ENCODE peak calls at places on chromosome 2, in six cellular contexts. T, S, R, E, Q and C are unnamed samples. For H3K4me1, the result is how much of the 10 kb centered on the place peaks cover.

GRCh38 chr2:215370116-215370965 is 58.5 kb downstream of the ATIC start:
- DNase-seq in T (no peak), S (no peak), R (no peak), E (no peak), Q (no peak), C (no peak)

GRCh38 chr2:176174382-176174834 is 14.1 kb upstream of the HOXD1 start:
- DNase-seq in T (no peak), S (no peak), R (no peak), E (no peak), Q (peak), C (no peak)

GRCh38 chr2:155733091-155733870 is 599.2 kb downstream of the NR4A2 start:
- DNase-seq in T (no peak), S (no peak), R (no peak), E (no peak), Q (no peak), C (no peak)

GRCh38 chr2:152376385-152376784 is 41.4 kb downstream of the FMNL2 start:
- DNase-seq in T (no peak), S (no peak), R (no peak), E (peak), Q (no peak), C (no peak)

GRCh38 chr2:64625352-64626145 is 28.2 kb downstream of the SERTAD2 start:
- DNase-seq in T (no peak), S (no peak), R (no peak), E (peak), Q (peak), C (peak)

GRCh38 chr2:67879586-67880290 is 183.1 kb downstream of the C1D start:
- DNase-seq in T (no peak), S (peak), R (peak), E (no peak), Q (no peak), C (no peak)

GRCh38 chr2:33589444-33589843 is 9.7 kb downstream of the FAM98A start:
- DNase-seq in T (no peak), S (peak), R (no peak), E (no peak), Q (no peak), C (no peak)

GRCh38 chr2:188285049-188285448 is 6.6 kb upstream of the GULP1 start:
- DNase-seq in T (no peak), S (no peak), R (no peak), E (no peak), Q (no peak), C (no peak)

GRCh38 chr2:479031-479430 is 191.1 kb upstream of the ALKAL2 start:
- DNase-seq in T (no peak), S (no peak), R (no peak), E (peak), Q (no peak), C (no peak)

GRCh38 chr2:101047774-101048173 is 45.7 kb downstream of the RPL31 start:
- DNase-seq in T (no peak), S (no peak), R (no peak), E (no peak), Q (no peak), C (no peak)

GRCh38 chr2:178401994-178402437 is 49.0 kb downstream of the PRKRA start:
- DNase-seq in T (no peak), S (no peak), R (no peak), E (no peak), Q (no peak), C (no peak)

GRCh38 chr2:20438334-20439192 is 8.3 kb upstream of the RHOB start:
- DNase-seq in T (no peak), S (peak), R (peak), E (no peak), Q (no peak), C (no peak)

GRCh38 chr2:151007365-151007764 is 254.3 kb downstream of the RBM43 start:
- DNase-seq in T (no peak), S (peak), R (no peak), E (peak), Q (no peak), C (no peak)

GRCh38 chr2:1731512-1731962 is 12.8 kb downstream of the PXDN start:
- DNase-seq in T (no peak), S (peak), R (peak), E (no peak), Q (no peak), C (no peak)

GRCh38 chr2:42819160-42819559 is 26.8 kb upstream of the HAAO start:
- DNase-seq in T (no peak), S (no peak), R (no peak), E (peak), Q (peak), C (no peak)

GRCh38 chr2:37287966-37288365 is 36.7 kb downstream of the PRKD3 start:
- DNase-seq in T (no peak), S (no peak), R (no peak), E (peak), Q (no peak), C (no peak)

GRCh38 chr2:160208662-160209229 is 8.7 kb upstream of the ITGB6 start:
- DNase-seq in T (no peak), S (no peak), R (no peak), E (peak), Q (no peak), C (no peak)
- H3K4me2 ChIP-seq in T (no peak), S (no peak), R (no peak), E (no peak), Q (no peak), C (no peak)

DNA sequence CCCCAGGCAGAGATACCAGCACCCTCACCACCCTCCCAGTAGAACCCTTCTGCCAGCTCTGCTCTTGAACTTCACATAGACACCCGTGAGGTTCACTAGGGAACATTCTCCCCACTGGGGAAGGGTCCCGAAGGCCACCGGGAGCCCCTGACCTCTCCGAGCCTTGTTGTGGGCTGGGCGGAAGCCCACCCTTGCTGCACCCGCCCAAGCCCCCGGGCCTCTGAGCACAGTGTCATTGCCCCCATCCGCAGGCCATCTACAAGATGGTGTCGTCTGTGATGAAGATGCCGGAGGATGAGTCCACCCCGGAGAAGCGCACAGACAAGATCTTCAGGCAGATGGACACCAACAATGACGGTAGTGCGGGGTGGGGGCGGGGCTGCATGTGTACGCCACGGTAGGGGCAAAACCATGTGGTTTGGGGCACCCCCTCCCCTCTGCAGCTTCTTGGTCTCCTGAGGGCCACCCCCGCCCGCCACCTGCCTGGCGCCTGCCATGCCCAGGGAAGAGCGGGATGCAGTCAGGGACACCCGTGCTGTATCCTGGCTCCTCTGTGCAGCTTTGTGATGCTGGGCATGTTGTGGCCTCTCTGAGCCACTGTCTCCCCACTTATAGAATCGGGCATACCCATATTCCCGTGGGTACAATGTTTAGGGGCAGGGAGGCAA is 25.3 kb downstream of the ODC1 start:
- DNase-seq in T (no peak), S (no peak), R (no peak), E (no peak), Q (no peak), C (no peak)
- H2BK15ac ChIP-seq in T (no peak), S (no peak), R (no peak), E (no peak), Q (no peak), C (no peak)

GRCh38 chr2:160353813-160354212 is 139.8 kb downstream of the RBMS1 start:
- DNase-seq in T (no peak), S (no peak), R (no peak), E (no peak), Q (no peak), C (no peak)
- H3K4me1 ChIP-seq in T (under half), S (under half), R (under half), E (under half), Q (under half), C (under half)

GRCh38 chr2:217932661-217933325 is 70.0 kb downstream of the TNS1 start:
- DNase-seq in T (no peak), S (no peak), R (no peak), E (no peak), Q (no peak), C (no peak)
- H3K4me2 ChIP-seq in T (no peak), S (no peak), R (no peak), E (no peak), Q (no peak), C (no peak)

GRCh38 chr2:199261936-199262335 is 195.8 kb downstream of the SATB2 start:
- DNase-seq in T (no peak), S (no peak), R (no peak), E (peak), Q (no peak), C (no peak)
- H2BK15ac ChIP-seq in T (no peak), S (no peak), R (no peak), E (no peak), Q (no peak), C (no peak)

GRCh38 chr2:105376010-105376409 is 22.8 kb downstream of the FHL2 start:
- DNase-seq in T (no peak), S (no peak), R (no peak), E (no peak), Q (no peak), C (no peak)

GRCh38 chr2:105377871-105378270 is 21.0 kb downstream of the FHL2 start:
- DNase-seq in T (no peak), S (no peak), R (no peak), E (no peak), Q (no peak), C (no peak)

GRCh38 chr2:105375001-105375561 is 23.8 kb downstream of the FHL2 start:
- DNase-seq in T (no peak), S (peak), R (peak), E (no peak), Q (no peak), C (no peak)

GRCh38 chr2:105378276-105378840 is 20.5 kb downstream of the FHL2 start:
- DNase-seq in T (no peak), S (no peak), R (no peak), E (peak), Q (no peak), C (no peak)

DNA sequence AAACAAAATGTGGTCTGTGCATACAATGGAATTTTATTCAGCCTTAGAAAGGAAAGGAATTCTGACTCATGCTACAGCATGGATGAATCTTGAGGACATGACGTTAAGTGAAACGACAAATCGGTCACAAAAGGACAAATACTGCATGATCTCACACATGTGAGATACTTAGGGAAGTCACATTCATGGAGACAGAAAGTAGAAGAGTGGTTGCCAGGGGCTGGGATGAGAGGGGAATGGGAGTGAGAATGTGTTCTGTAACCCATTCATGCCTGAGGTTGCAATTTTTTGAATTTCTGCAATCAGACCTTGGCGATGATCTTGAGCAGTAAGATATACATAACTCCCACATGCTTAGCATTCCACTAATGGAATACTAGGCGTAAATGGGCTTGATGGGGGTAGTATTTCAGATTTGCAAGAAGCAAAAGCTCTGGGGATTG is 22.0 kb downstream of the FHL2 start:
- DNase-seq in T (no peak), S (peak), R (peak), E (peak), Q (no peak), C (no peak)
- H3K4me1 ChIP-seq in T (under half), S (half or more), R (under half), E (under half), Q (under half), C (under half)

DNA sequence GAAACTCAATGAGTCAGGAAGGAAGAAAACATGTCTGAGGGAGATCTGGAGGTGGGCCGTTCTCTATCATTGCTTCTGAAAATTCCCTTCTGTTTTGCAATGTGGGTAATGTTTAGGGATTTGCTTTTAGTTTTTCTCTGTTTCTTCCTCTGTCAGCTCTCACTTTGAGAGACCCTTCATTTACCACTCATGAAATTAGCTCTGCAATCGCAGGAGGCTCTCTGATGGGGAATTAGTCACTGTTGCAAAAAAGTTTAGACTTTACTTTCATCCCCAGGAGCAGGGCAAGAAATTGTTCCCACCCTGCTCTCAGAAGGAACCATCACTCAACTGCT is 80.0 kb upstream of the MAP4K3 start:
- DNase-seq in T (no peak), S (no peak), R (no peak), E (no peak), Q (no peak), C (no peak)
- H3K4me2 ChIP-seq in T (no peak), S (no peak), R (no peak), E (no peak), Q (no peak), C (peak)

DNA sequence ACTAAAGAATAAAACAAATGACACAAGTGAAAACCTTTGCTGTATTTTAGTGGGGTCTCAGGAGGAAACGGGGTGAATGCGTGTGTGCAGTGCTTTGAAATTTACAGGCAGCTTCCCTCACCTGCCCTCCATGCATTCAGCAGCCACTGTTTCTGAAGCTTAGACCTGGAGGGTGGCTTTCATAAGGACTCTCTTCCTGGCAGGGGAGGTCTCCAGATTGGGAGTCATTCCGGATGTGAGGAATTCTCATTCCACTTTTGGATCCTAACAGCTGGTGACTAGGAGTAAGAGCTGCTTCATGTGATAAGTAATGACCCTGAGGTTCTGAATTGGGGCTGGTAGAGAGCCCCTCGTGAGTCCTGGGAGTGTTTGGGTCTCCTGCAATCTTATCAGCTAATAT is 192.5 kb downstream of the SH3BP4 start:
- DNase-seq in T (no peak), S (no peak), R (no peak), E (no peak), Q (peak), C (peak)
- H2BK15ac ChIP-seq in T (no peak), S (no peak), R (no peak), E (no peak), Q (no peak), C (no peak)

GRCh38 chr2:174333017-174333501 is 1.7 kb upstream of the SP9 start:
- DNase-seq in T (no peak), S (no peak), R (peak), E (no peak), Q (no peak), C (no peak)

GRCh38 chr2:174332607-174333001 is 2.1 kb upstream of the SP9 start:
- DNase-seq in T (no peak), S (no peak), R (peak), E (peak), Q (peak), C (peak)

GRCh38 chr2:174330945-174331619 is 3.7 kb upstream of the SP9 start:
- DNase-seq in T (peak), S (no peak), R (peak), E (peak), Q (no peak), C (no peak)

GRCh38 chr2:174333502-174334277 is 1.1 kb upstream of the SP9 start:
- DNase-seq in T (peak), S (no peak), R (peak), E (peak), Q (peak), C (peak)

DNA sequence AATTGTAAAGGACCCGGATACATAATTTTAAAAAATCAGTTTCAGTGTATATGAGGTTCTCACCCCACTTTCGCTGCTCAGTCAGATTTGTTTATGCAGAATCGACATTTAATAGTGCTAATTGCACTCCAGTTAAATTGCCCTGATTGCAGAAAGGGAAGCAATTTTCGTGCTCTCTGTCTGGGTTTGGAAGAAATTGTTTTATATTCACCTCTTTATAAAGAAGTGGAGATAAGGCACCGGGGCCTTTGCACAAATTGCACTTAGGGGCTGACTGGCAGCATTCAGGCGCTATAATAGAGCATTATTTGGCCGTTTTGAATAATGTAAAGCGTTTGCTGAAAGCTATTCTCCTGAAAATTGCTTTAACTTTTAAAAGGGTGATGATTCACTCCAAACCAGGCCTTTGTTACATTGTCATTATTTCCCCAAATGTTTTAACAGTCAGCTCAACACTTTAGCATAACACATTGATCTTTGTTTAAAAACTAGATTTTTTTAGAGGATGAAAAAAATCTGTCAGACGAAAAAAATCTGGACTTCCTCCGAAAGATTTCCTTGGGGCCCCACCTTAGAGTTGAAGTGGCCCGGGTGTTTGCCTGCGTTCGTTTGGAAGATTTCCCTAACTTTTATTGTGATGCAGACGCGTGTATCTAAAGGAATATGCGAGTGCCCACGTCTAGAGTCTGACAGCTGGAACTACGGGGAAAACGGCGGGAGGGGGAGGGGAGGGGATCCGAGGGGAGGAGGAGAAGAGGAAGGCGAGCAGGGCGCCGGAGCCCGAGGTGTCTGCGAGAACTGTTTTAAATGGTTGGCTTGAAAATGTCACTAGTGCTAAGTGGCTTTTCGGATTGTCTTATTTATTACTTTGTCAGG is 2.8 kb upstream of the SP9 start:
- DNase-seq in T (peak), S (no peak), R (peak), E (no peak), Q (no peak), C (peak)
- H3K4me1 ChIP-seq in T (under half), S (under half), R (under half), E (under half), Q (under half), C (under half)

GRCh38 chr2:235358981-235359471 is 134.8 kb upstream of the AGAP1 start:
- DNase-seq in T (no peak), S (peak), R (peak), E (no peak), Q (no peak), C (no peak)
- H3K4me2 ChIP-seq in T (no peak), S (no peak), R (no peak), E (no peak), Q (no peak), C (no peak)